ENCODE peak calls at places on chromosomes 13 and 19, in six cellular contexts. N, A, V, W, B and D are unnamed samples.
A peak's percentile ranks its signal among the peaks of the same experiment; 100 is the strongest.

GRCh38 chr13:45113809-45114208 is 6.5 kb upstream of the GTF2F2 start:
- DNase-seq in N (no peak), B (no peak), W (no peak), A (no peak), V (no peak), D (no peak)

GRCh38 chr13:49812806-49813205 is 20.3 kb upstream of the KPNA3 start:
- DNase-seq in N (no peak), W (no peak), B (no peak), A (no peak), V (no peak), D (no peak)

GRCh38 chr19:15935167-15935702 is 906 bp upstream of the CYP4F11 start:
- DNase-seq in B (no peak), A (no peak), W (no peak), N (peak; percentile 3), V (no peak), D (no peak)

GRCh38 chr19:50050406-50051223 is 24.8 kb downstream of the ZNF473 start:
- DNase-seq in V (peak; percentile 39), A (peak; percentile 69), N (peak; percentile 67), W (peak; percentile 70), B (peak; percentile 47), D (peak; percentile 35)

GRCh38 chr13:59750860-59751259 is 412.9 kb downstream of the DIAPH3 start:
- DNase-seq in N (no peak), V (peak; percentile 90), A (peak; percentile 86), W (peak; percentile 63), B (no peak), D (peak; percentile 60)

GRCh38 chr19:46529622-46530451 is 34.2 kb upstream of the PNMA8B start:
- DNase-seq in W (peak; percentile 66), V (peak; percentile 70), N (peak; percentile 89), B (peak; percentile 45), A (peak; percentile 34), D (no peak)

GRCh38 chr13:23612182-23612581 is 42.0 kb downstream of the TNFRSF19 start:
- DNase-seq in A (no peak), W (no peak), V (no peak), B (no peak), N (no peak), D (no peak)

GRCh38 chr19:17379221-17379631 is 2.1 kb upstream of the PLVAP start:
- DNase-seq in W (peak; percentile 49), V (peak; percentile 75), N (no peak), B (no peak), A (no peak), D (no peak)

GRCh38 chr13:86282450-86282849 is 483.2 kb upstream of the SLITRK6 start:
- DNase-seq in A (peak; percentile 58), N (no peak), W (no peak), V (no peak), B (no peak), D (no peak)

GRCh38 chr19:19171821-19172532 is 1.9 kb upstream of the MEF2B start:
- DNase-seq in N (no peak), B (no peak), V (no peak), W (no peak), A (peak; percentile 31), D (no peak)

GRCh38 chr19:3057275-3057714 is 5.0 kb downstream of the TLE5 start:
- DNase-seq in W (no peak), V (no peak), B (peak; percentile 88), N (peak; percentile 37), A (peak; percentile 74), D (no peak)

GRCh38 chr19:38699027-38699346 is 45.3 kb downstream of the CAPN12 start:
- DNase-seq in A (no peak), B (no peak), V (no peak), W (no peak), N (no peak), D (no peak)

GRCh38 chr19:38210458-38210987 is 13.5 kb downstream of the DPF1 start:
- DNase-seq in V (peak; percentile 97), A (peak; percentile 17), N (no peak), B (no peak), W (peak; percentile 67), D (peak; percentile 58)

GRCh38 chr13:64817721-64818120 is 2412.4 kb downstream of the PCDH9 start:
- DNase-seq in W (no peak), N (no peak), V (no peak), A (peak; percentile 29), B (no peak), D (no peak)

GRCh38 chr13:74274946-74275345 is 140.7 kb upstream of the KLF12 start:
- DNase-seq in V (no peak), N (no peak), W (no peak), A (peak; percentile 44), B (no peak), D (no peak)

GRCh38 chr19:1151917-1152601 is 22.0 kb downstream of the SBNO2 start:
- DNase-seq in A (no peak), N (no peak), B (no peak), V (no peak), W (no peak), D (no peak)

GRCh38 chr13:28657784-28658538 is 969 bp upstream of the POMP start:
- DNase-seq in V (peak; percentile 15), N (no peak), B (no peak), A (peak; percentile 7), W (no peak), D (no peak)

GRCh38 chr13:51330741-51331140 is 8.8 kb upstream of the SERPINE3 start:
- DNase-seq in V (no peak), N (no peak), A (peak; percentile 78), B (no peak), W (no peak), D (no peak)

GRCh38 chr13:50701469-50701868 is 142.0 kb downstream of the DLEU7 start:
- DNase-seq in B (no peak), A (no peak), W (no peak), N (no peak), V (no peak), D (no peak)

GRCh38 chr13:48783831-48784230 is 130.1 kb downstream of the CYSLTR2 start:
- DNase-seq in B (no peak), N (no peak), A (no peak), W (no peak), V (no peak), D (no peak)

GRCh38 chr13:50387124-50387581 is 371.9 kb downstream of the KCNRG start:
- DNase-seq in B (no peak), A (peak; percentile 80), N (no peak), W (peak; percentile 64), V (peak; percentile 75), D (no peak)

GRCh38 chr19:14407889-14408640 is 11.1 kb downstream of the DDX39A start:
- DNase-seq in B (no peak), V (no peak), A (no peak), W (no peak), N (no peak), D (no peak)

GRCh38 chr13:50539791-50540530 is 303.5 kb downstream of the DLEU7 start:
- DNase-seq in B (no peak), N (no peak), V (no peak), A (no peak), W (no peak), D (no peak)

GRCh38 chr13:112740502-112741131 is 50.8 kb downstream of the ATP11A start:
- DNase-seq in A (peak; percentile 56), B (peak; percentile 85), N (no peak), V (no peak), W (peak; percentile 60), D (no peak)

GRCh38 chr19:40778865-40779284 is 828 bp downstream of the RAB4B start:
- DNase-seq in N (peak; percentile 69), W (no peak), V (no peak), B (no peak), A (no peak), D (no peak)

GRCh38 chr19:53772943-53773342 is 51.2 kb downstream of the NLRP12 start:
- DNase-seq in N (peak; percentile 38), V (peak; percentile 81), A (peak; percentile 46), W (peak; percentile 74), B (peak; percentile 12), D (peak; percentile 42)

GRCh38 chr13:72141845-72142470 is 275.0 kb upstream of the DACH1 start:
- DNase-seq in V (no peak), B (no peak), W (no peak), A (peak; percentile 84), N (no peak), D (no peak)

GRCh38 chr19:4493929-4494690 is 22.0 kb downstream of the HDGFL2 start:
- DNase-seq in W (no peak), A (no peak), V (no peak), N (no peak), B (no peak), D (no peak)

GRCh38 chr19:4493104-4493928 is 21.2 kb downstream of the HDGFL2 start:
- DNase-seq in B (no peak), V (no peak), A (no peak), W (no peak), N (no peak), D (no peak)

GRCh38 chr19:4494691-4495064 is 22.6 kb downstream of the HDGFL2 start:
- DNase-seq in V (no peak), A (no peak), B (no peak), W (no peak), N (no peak), D (no peak)

GRCh38 chr19:4495471-4495870 is 22.8 kb downstream of the PLIN4 start:
- DNase-seq in V (no peak), W (no peak), N (no peak), B (no peak), A (no peak), D (no peak)

GRCh38 chr19:4492337-4493103 is 20.4 kb downstream of the HDGFL2 start:
- DNase-seq in V (no peak), B (no peak), A (no peak), W (no peak), N (no peak), D (no peak)
- H3K4me1 ChIP-seq in V (no peaks in the 10 kb centered on the region), B (no peaks in the 10 kb centered on the region), A (no peaks in the 10 kb centered on the region), W (no peaks in the 10 kb centered on the region), N (no peaks in the 10 kb centered on the region), D (peaks cover 9% of the 10 kb centered on the region)

GRCh38 chr13:78881746-78882145 is 222.8 kb upstream of the OBI1 start:
- DNase-seq in N (no peak), V (no peak), W (peak; percentile 52), A (no peak), B (no peak), D (no peak)
- H3K4me1 ChIP-seq in N (no peaks in the 10 kb centered on the region), V (no peaks in the 10 kb centered on the region), W (no peaks in the 10 kb centered on the region), A (no peaks in the 10 kb centered on the region), B (no peaks in the 10 kb centered on the region), D (no peaks in the 10 kb centered on the region)

GRCh38 chr13:100534147-100534818 is 54.3 kb downstream of the GGACT start:
- DNase-seq in B (no peak), N (no peak), W (no peak), A (no peak), V (no peak), D (no peak)
- H3K4me1 ChIP-seq in B (no peaks in the 10 kb centered on the region), N (no peaks in the 10 kb centered on the region), W (no peaks in the 10 kb centered on the region), A (no peaks in the 10 kb centered on the region), V (peaks cover 16% of the 10 kb centered on the region), D (peaks cover 2% of the 10 kb centered on the region)

GRCh38 chr13:110217811-110218210 is 89.1 kb downstream of the COL4A1 start:
- DNase-seq in V (no peak), A (no peak), N (no peak), B (no peak), W (no peak), D (no peak)

GRCh38 chr13:110216403-110217041 is 90.4 kb downstream of the COL4A1 start:
- DNase-seq in V (no peak), A (peak; percentile 88), N (no peak), B (no peak), W (no peak), D (no peak)

GRCh38 chr13:110215606-110216005 is 91.4 kb downstream of the COL4A1 start:
- DNase-seq in W (no peak), N (no peak), B (no peak), V (no peak), A (no peak), D (no peak)

GRCh38 chr13:110214637-110215036 is 92.3 kb downstream of the COL4A1 start:
- DNase-seq in V (no peak), W (no peak), A (no peak), N (no peak), B (no peak), D (no peak)

GRCh38 chr13:110216006-110216402 is 91.0 kb downstream of the COL4A1 start:
- DNase-seq in W (no peak), A (no peak), V (no peak), N (no peak), B (no peak), D (no peak)
- H3K4me1 ChIP-seq in W (peaks cover 12% of the 10 kb centered on the region), A (peaks cover 24% of the 10 kb centered on the region), V (peaks cover 8% of the 10 kb centered on the region), N (no peaks in the 10 kb centered on the region), B (peaks cover 27% of the 10 kb centered on the region), D (peaks cover 5% of the 10 kb centered on the region)